ENCODE peak calls at places on chromosomes 7 and 10, in four cellular contexts. I is HCT116, A is fibroblast of mammary gland, Y is fibroblast of the aortic adventitia. O is an unnamed sample.

GRCh38 chr10:3852147-3852904 is 67.3 kb upstream of the KLF6 start:
- DNase-seq in I (peak; percentile 99), A (peak; percentile 99), Y (peak; percentile 97), O (peak; percentile 73)

GRCh38 chr7:91787923-91788322 is 92.6 kb downstream of the MTERF1 start:
- DNase-seq in I (no peak), A (no peak), Y (no peak), O (no peak)

GRCh38 chr10:100238429-100238828 is 9.0 kb upstream of the CHUK start:
- DNase-seq in I (no peak), A (no peak), Y (no peak), O (peak; percentile 43)

GRCh38 chr10:70498970-70499828 is 20.6 kb downstream of the PALD1 start:
- DNase-seq in I (no peak), A (no peak), Y (no peak), O (no peak)

GRCh38 chr10:57815926-57816325 is 451.8 kb downstream of the IPMK start:
- DNase-seq in I (no peak), A (no peak), Y (no peak), O (no peak)

GRCh38 chr7:71184136-71184535 is 52.2 kb downstream of the GALNT17 start:
- DNase-seq in I (no peak), A (no peak), Y (no peak), O (no peak)

GRCh38 chr10:50431118-50431517 is 179.8 kb upstream of the ASAH2 start:
- DNase-seq in I (no peak), A (peak; percentile 74), Y (peak; percentile 69), O (no peak)

GRCh38 chr7:31100445-31100844 is 48.3 kb downstream of the ADCYAP1R1 start:
- DNase-seq in I (no peak), A (peak; percentile 71), Y (peak; percentile 1), O (no peak)

GRCh38 chr10:113104071-113104470 is 154.0 kb downstream of the TCF7L2 start:
- DNase-seq in I (no peak), A (peak; percentile 83), Y (peak; percentile 60), O (no peak)

GRCh38 chr7:72493850-72494661 is 81.9 kb upstream of the CALN1 start:
- DNase-seq in I (peak; percentile 51), A (peak; percentile 48), Y (peak; percentile 25), O (peak; percentile 66)

GRCh38 chr10:91702586-91703088 is 69.8 kb upstream of the PPP1R3C start:
- DNase-seq in I (no peak), A (no peak), Y (no peak), O (no peak)

GRCh38 chr7:2958416-2959342 is 85.0 kb downstream of the CARD11 start:
- DNase-seq in I (no peak), A (no peak), Y (no peak), O (no peak)

GRCh38 chr10:47415520-47416304 is 31.6 kb upstream of the ZNF488 start:
- DNase-seq in I (no peak), A (no peak), Y (no peak), O (no peak)

GRCh38 chr7:45495618-45496017 is 78.5 kb upstream of the ADCY1 start:
- DNase-seq in I (no peak), A (no peak), Y (no peak), O (no peak)

GRCh38 chr7:134378562-134378961 is 61.8 kb upstream of the SLC35B4 start:
- DNase-seq in I (no peak), A (no peak), Y (no peak), O (no peak)
- TF ChIP-seq CTCF in I (peak; percentile 8), A (no peak), Y (no peak), O (no peak)

GRCh38 chr10:72335394-72336258 is 19.1 kb downstream of the DNAJB12 start:
- DNase-seq in I (no peak), A (peak; percentile 81), Y (peak; percentile 65), O (peak; percentile 68)

GRCh38 chr10:72332423-72333110 is 22.2 kb downstream of the DNAJB12 start:
- DNase-seq in I (no peak), A (no peak), Y (no peak), O (no peak)

GRCh38 chr10:72333111-72334012 is 21.4 kb downstream of the DNAJB12 start:
- DNase-seq in I (no peak), A (no peak), Y (no peak), O (no peak)

GRCh38 chr10:72334832-72335393 is 19.8 kb downstream of the DNAJB12 start:
- DNase-seq in I (no peak), A (peak; percentile 99), Y (peak; percentile 86), O (peak; percentile 77)

DNA sequence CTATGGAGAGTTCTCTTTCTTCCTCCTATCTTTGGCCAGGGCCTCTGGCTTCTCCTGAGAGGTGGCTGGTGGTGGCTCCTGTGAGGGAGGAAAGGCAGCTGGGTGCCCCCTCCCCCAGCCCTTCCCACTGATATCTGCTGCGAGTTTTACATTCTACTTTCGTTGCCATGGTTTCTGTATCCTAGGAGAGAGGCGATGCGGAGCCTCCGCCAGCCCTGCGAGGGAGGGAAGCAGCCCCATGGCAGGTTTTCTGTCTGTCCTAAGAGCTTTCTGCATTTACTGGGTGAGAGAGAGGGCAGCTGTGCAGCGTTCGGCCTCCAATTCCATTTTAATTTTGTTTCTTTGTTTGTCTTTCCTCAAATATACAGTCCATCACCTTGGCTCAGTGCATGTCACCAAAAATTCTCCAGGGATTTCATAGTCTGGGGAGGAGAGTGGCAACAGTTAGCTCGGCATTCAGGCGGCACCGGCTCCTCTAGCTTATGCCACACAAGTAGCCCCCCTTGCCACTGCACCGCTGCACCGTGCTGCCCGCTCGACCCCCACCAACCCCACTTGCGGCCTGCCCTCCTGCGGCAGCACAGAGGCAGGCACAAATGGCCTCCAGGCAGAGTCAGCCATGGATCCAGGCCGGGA is 20.4 kb downstream of the DNAJB12 start:
- DNase-seq in I (no peak), A (peak; percentile 52), Y (no peak), O (no peak)
- TF ChIP-seq CTCF in I (no peak), A (no peak), Y (no peak), O (no peak)

GRCh38 chr7:158445421-158446175 is 142.0 kb downstream of the PTPRN2 start:
- DNase-seq in I (no peak), A (no peak), Y (no peak), O (no peak)
- TF ChIP-seq CTCF in I (no peak), A (no peak), Y (no peak), O (no peak)

DNA sequence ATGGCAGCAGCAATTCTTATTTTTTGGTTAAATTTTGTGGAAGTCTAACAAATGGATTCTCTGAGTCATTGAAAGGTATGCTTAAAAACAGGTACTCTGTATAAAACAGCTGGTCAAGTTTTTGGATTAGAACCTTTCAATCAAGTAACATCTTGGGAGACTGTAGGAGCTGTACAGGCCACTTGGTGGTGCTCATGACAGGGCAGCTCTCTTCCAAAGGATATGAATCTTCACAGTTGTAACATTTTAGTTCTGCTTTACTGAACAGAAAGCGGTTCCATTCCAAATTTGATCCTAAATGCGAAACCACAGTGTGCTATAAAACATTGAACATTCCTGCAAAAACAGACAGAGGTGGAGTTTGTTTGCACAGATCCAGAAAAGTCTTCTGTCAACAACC is 44.5 kb upstream of the AGR3 start:
- DNase-seq in I (peak; percentile 21), A (peak; percentile 69), Y (peak; percentile 72), O (no peak)
- TF ChIP-seq CTCF in I (peak; percentile 67), A (peak; percentile 89), Y (peak; percentile 83), O (peak; percentile 66)

DNA sequence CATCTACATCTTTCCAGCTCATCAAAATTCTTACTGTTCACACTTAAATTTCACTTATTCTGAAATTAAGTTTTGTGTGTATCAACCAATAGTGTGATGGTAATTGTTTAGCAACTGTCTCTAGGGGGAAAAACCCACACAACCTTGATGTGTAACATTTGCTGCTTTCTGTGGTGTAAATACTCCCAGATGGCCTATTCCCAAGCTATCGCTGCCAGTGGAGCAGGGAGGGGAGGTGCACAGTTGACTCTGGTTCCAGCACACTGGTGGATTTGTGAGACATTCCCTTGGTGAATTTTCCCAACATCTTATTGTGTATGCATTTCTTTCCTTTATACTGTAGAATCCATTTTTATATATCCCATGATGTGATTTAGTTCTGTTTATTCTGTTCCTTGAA is 275.9 kb upstream of the SHH start:
- DNase-seq in I (no peak), A (no peak), Y (no peak), O (no peak)
- TF ChIP-seq CTCF in I (no peak), A (no peak), Y (no peak), O (no peak)

GRCh38 chr10:78756604-78757442 is 311.9 kb upstream of the ZMIZ1 start:
- DNase-seq in I (peak; percentile 64), A (peak; percentile 97), Y (peak; percentile 96), O (peak; percentile 33)
- TF ChIP-seq CTCF in I (no peak), A (no peak), Y (peak; percentile 19), O (no peak)

GRCh38 chr7:44057849-44058758 is 7.3 kb downstream of the PGAM2 start:
- DNase-seq in I (no peak), A (no peak), Y (no peak), O (peak; percentile 58)
- TF ChIP-seq CTCF in I (no peak), A (no peak), Y (no peak), O (peak; percentile 6)

GRCh38 chr7:97004931-97005763 is at the start of gene DLX6:
- DNase-seq in I (no peak), A (peak; percentile 56), Y (peak; percentile 26), O (no peak)

GRCh38 chr7:97006951-97007861 is 1.9 kb downstream of the DLX6 start:
- DNase-seq in I (no peak), A (no peak), Y (no peak), O (no peak)

GRCh38 chr7:97004237-97004930 is 969 bp upstream of the DLX6 start:
- DNase-seq in I (no peak), A (no peak), Y (no peak), O (no peak)

GRCh38 chr7:97005764-97006145 is 402 bp downstream of the DLX6 start:
- DNase-seq in I (no peak), A (no peak), Y (no peak), O (no peak)

GRCh38 chr7:97006146-97006950 is 995 bp downstream of the DLX6 start:
- DNase-seq in I (no peak), A (peak; percentile 15), Y (no peak), O (no peak)
- TF ChIP-seq CTCF in I (no peak), A (no peak), Y (no peak), O (no peak)

O was measured in GM10248.